ENCODE peak calls at places on chromosomes 2 and 18, in eight cellular contexts. Y is Kasumi-1, T is fibroblast of pulmonary artery, W is A549, C is substantia nigra, G is neuronal stem cell, D is ovary, F is NCI-H1694. H is an unnamed sample.

GRCh38 chr2:84940836-84941412 is 30.0 kb upstream of the KCMF1 start:
- DNase-seq in T (no peak), Y (peak; percentile 13), G (no peak), C (no peak), D (no peak), F (no peak), W (no peak), H (no peak)

GRCh38 chr18:13035249-13035914 is 44.2 kb downstream of the CEP192 start:
- DNase-seq in Y (no peak), G (no peak), D (no peak), W (no peak), F (no peak), C (no peak), T (peak; percentile 2), H (no peak)

GRCh38 chr2:238370482-238371372 is 50.4 kb downstream of the TRAF3IP1 start:
- DNase-seq in G (peak; percentile 29), D (peak; percentile 52), W (peak; percentile 35), T (peak; percentile 81), F (peak; percentile 79), C (peak; percentile 14), Y (peak; percentile 46), H (peak; percentile 83)

GRCh38 chr18:53906681-53907080 is 317.8 kb downstream of the MBD2 start:
- DNase-seq in C (no peak), T (peak; percentile 52), F (no peak), D (no peak), Y (no peak), W (no peak), G (no peak), H (no peak)

GRCh38 chr2:10654069-10654468 is 35.7 kb downstream of the NOL10 start:
- DNase-seq in G (no peak), C (no peak), T (peak; percentile 13), Y (no peak), W (no peak), F (no peak), D (no peak), H (peak; percentile 55)

GRCh38 chr2:201320257-201320656 is 36.9 kb downstream of the FLACC1 start:
- DNase-seq in D (no peak), F (no peak), W (no peak), Y (no peak), G (no peak), C (no peak), T (no peak), H (no peak)

GRCh38 chr2:146239392-146240135 is 1605.3 kb upstream of the ACVR2A start:
- DNase-seq in T (peak; percentile 51), D (no peak), G (no peak), C (no peak), F (no peak), Y (no peak), W (no peak), H (no peak)

GRCh38 chr18:50398947-50399346 is 24.1 kb downstream of the SKA1 start:
- DNase-seq in W (no peak), D (no peak), C (no peak), T (no peak), F (no peak), Y (no peak), G (no peak), H (no peak)

GRCh38 chr18:65206551-65207260 is 544.1 kb upstream of the CDH7 start:
- DNase-seq in Y (no peak), F (no peak), G (no peak), W (no peak), C (no peak), T (no peak), D (no peak), H (peak; percentile 38)

GRCh38 chr2:218218409-218219185 is 1.6 kb downstream of the ARPC2 start:
- DNase-seq in G (no peak), C (no peak), F (no peak), W (no peak), D (no peak), Y (peak; percentile 44), T (no peak), H (no peak)

GRCh38 chr18:12921178-12921577 is 26.6 kb upstream of the SEH1L start:
- DNase-seq in T (no peak), G (no peak), Y (no peak), W (no peak), C (no peak), D (no peak), F (no peak), H (no peak)

GRCh38 chr2:235954888-235955480 is 213.2 kb downstream of the GBX2 start:
- DNase-seq in Y (no peak), W (no peak), F (no peak), D (no peak), T (no peak), G (no peak), C (no peak), H (no peak)

GRCh38 chr18:45777393-45777792 is 48.1 kb upstream of the SIGLEC15 start:
- DNase-seq in Y (no peak), C (no peak), G (no peak), D (no peak), T (peak; percentile 82), F (no peak), W (no peak), H (no peak)

GRCh38 chr2:33696234-33696633 is 97.1 kb upstream of the FAM98A start:
- DNase-seq in G (no peak), Y (no peak), D (no peak), T (no peak), C (no peak), F (no peak), W (no peak), H (no peak)

GRCh38 chr2:17196380-17196779 is 321.9 kb downstream of the RAD51AP2 start:
- DNase-seq in F (no peak), W (no peak), D (no peak), T (no peak), G (no peak), Y (peak; percentile 7), C (no peak), H (no peak)

GRCh38 chr2:171541202-171541884 is 19.1 kb downstream of the CYBRD1 start:
- DNase-seq in Y (peak; percentile 77), G (no peak), D (no peak), T (no peak), C (no peak), F (no peak), W (no peak), H (peak; percentile 42)

GRCh38 chr2:7203056-7203467 is 285.9 kb downstream of the RNF144A start:
- DNase-seq in F (peak; percentile 87), W (peak; percentile 50), D (no peak), G (peak; percentile 59), Y (peak; percentile 63), C (peak; percentile 42), T (peak; percentile 65), H (peak; percentile 61)

GRCh38 chr2:69122271-69122670 is 109.3 kb downstream of the ANTXR1 start:
- DNase-seq in T (peak; percentile 80), G (no peak), D (no peak), Y (no peak), F (no peak), W (no peak), C (no peak), H (no peak)

GRCh38 chr2:106976548-106976947 is 90.6 kb upstream of the ST6GAL2 start:
- DNase-seq in F (no peak), T (no peak), D (no peak), Y (no peak), C (no peak), G (no peak), W (no peak), H (no peak)

GRCh38 chr2:10327896-10328666 is 25.4 kb downstream of the HPCAL1 start:
- DNase-seq in Y (no peak), G (no peak), F (peak; percentile 30), D (no peak), W (no peak), C (no peak), T (no peak), H (no peak)

GRCh38 chr2:105674406-105674805 is 70.3 kb upstream of the NCK2 start:
- DNase-seq in C (no peak), D (peak; percentile 35), Y (no peak), T (peak; percentile 76), G (no peak), F (no peak), W (no peak), H (no peak)

GRCh38 chr2:218607436-218608115 is at the start of gene PLCD4:
- DNase-seq in F (peak; percentile 20), Y (no peak), G (peak; percentile 11), C (no peak), D (peak; percentile 14), W (no peak), T (peak; percentile 69), H (peak; percentile 5)

GRCh38 chr2:223859070-223859469 is 21.7 kb upstream of the AP1S3 start:
- DNase-seq in Y (no peak), W (no peak), F (no peak), G (no peak), T (no peak), C (no peak), D (no peak), H (no peak)